ENCODE peak calls at places on chromosome 21, in ten cellular contexts. S, Z, F, P, Y, X, M, Q, D and H are unnamed samples.

GRCh38 chr21:36540700-36541099 is 60.8 kb upstream of the CLDN14 start:
- DNase-seq in S (no peak), Z (no peak), F (no peak), P (no peak), Y (no peak), X (no peak), M (no peak), Q (no peak), D (no peak), H (no peak)

GRCh38 chr21:32795376-32795775 is 23.8 kb upstream of the PAXBP1 start:
- DNase-seq in S (no peak), Z (no peak), F (no peak), P (no peak), Y (no peak), X (no peak), M (no peak), Q (no peak), D (no peak), H (no peak)

GRCh38 chr21:17782051-17782450 is 37.1 kb downstream of the C21orf91 start:
- DNase-seq in S (no peak), Z (no peak), F (no peak), P (no peak), Y (no peak), X (no peak), M (no peak), Q (no peak), D (no peak), H (no peak)

GRCh38 chr21:31900121-31900895 is 27.5 kb downstream of the HUNK start:
- DNase-seq in S (no peak), Z (peak; percentile 75), F (no peak), P (no peak), Y (no peak), X (no peak), M (no peak), Q (no peak), D (peak; percentile 96), H (no peak)

GRCh38 chr21:14114251-14114650 is 96.5 kb downstream of the LIPI start:
- DNase-seq in S (no peak), Z (no peak), F (no peak), P (peak; percentile 43), Y (no peak), X (no peak), M (no peak), Q (no peak), D (peak; percentile 17), H (no peak)

GRCh38 chr21:16789636-16790035 is 723.2 kb upstream of the CXADR start:
- DNase-seq in S (no peak), Z (no peak), F (no peak), P (no peak), Y (no peak), X (no peak), M (no peak), Q (no peak), D (no peak), H (no peak)

GRCh38 chr21:31330144-31330483 is 13.9 kb downstream of the TIAM1 start:
- DNase-seq in S (no peak), Z (no peak), F (no peak), P (no peak), Y (no peak), X (no peak), M (no peak), Q (no peak), D (no peak), H (no peak)

GRCh38 chr21:26806734-26807372 is 38.4 kb downstream of the ADAMTS1 start:
- DNase-seq in S (peak; percentile 68), Z (no peak), F (no peak), P (no peak), Y (no peak), X (peak; percentile 85), M (no peak), Q (no peak), D (no peak), H (no peak)

GRCh38 chr21:33640697-33641338 is 723 bp downstream of the CRYZL1 start:
- DNase-seq in S (peak; percentile 44), Z (peak; percentile 23), F (peak; percentile 40), P (no peak), Y (no peak), X (no peak), M (no peak), Q (no peak), D (peak; percentile 13), H (no peak)

GRCh38 chr21:29224006-29224405 is 74.7 kb upstream of the BACH1 start:
- DNase-seq in S (no peak), Z (no peak), F (no peak), P (no peak), Y (no peak), X (no peak), M (no peak), Q (no peak), D (no peak), H (no peak)

GRCh38 chr21:39728341-39728740 is 16.6 kb upstream of the IGSF5 start:
- DNase-seq in S (no peak), Z (no peak), F (no peak), P (no peak), Y (no peak), X (no peak), M (no peak), Q (no peak), D (no peak), H (no peak)

GRCh38 chr21:26881504-26882228 is 36.5 kb upstream of the ADAMTS1 start:
- DNase-seq in S (peak; percentile 62), Z (no peak), F (peak; percentile 65), P (no peak), Y (no peak), X (peak; percentile 23), M (no peak), Q (no peak), D (no peak), H (peak; percentile 8)

GRCh38 chr21:26366781-26367180 is 196.2 kb upstream of the APP start:
- DNase-seq in S (no peak), Z (no peak), F (no peak), P (no peak), Y (no peak), X (no peak), M (no peak), Q (no peak), D (no peak), H (no peak)

GRCh38 chr21:29473808-29474207 is 175.1 kb downstream of the BACH1 start:
- DNase-seq in S (no peak), Z (no peak), F (no peak), P (no peak), Y (no peak), X (no peak), M (no peak), Q (no peak), D (no peak), H (no peak)

GRCh38 chr21:37467082-37467481 is 100.5 kb downstream of the DYRK1A start:
- DNase-seq in S (no peak), Z (no peak), F (no peak), P (no peak), Y (no peak), X (no peak), M (no peak), Q (no peak), D (no peak), H (no peak)

GRCh38 chr21:42314616-42315295 is 453 bp downstream of the TFF3 start:
- DNase-seq in S (no peak), Z (peak; percentile 59), F (no peak), P (no peak), Y (peak; percentile 24), X (no peak), M (no peak), Q (peak; percentile 15), D (no peak), H (no peak)
- H3K4me3 ChIP-seq in S (no peak overlapping the region), Z (peak overlapping the region; percentile 36), F (no peak overlapping the region), P (no peak overlapping the region), Y (no peak overlapping the region), X (no peak overlapping the region), M (no peak overlapping the region), Q (no peak overlapping the region), D (no peak overlapping the region), H (no peak overlapping the region)

DNA sequence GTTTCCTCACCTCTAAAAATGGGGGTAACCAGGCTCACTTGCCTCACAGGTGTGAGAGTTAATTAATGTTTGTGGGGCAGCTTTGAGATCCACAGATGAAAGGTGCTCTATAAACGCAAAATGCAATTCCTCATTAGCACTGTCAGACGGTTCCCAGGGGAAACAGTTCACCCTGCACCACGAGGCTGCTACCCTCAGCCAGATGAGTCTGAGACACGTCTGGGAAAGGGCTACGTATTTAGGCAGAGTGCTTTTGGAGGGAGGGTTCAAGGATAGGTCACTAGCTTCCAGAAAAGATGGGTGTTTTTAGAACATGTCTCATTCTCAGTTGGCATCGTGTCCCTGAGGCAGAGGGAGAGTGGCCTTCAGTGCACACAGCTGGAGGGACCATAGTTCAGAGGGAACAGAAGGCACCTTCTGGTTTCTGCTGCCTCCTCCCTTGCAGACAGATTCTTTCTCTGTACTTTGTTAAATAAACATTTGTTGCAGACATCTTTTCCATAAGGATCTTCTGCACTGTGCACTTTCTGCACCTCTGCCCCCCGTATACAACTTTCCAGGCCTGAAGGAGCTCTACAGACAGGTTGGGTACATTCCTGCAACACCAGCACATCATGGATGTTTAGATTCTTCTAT is 139.9 kb downstream of the CLIC6 start:
- DNase-seq in S (peak; percentile 94), Z (no peak), F (peak; percentile 84), P (no peak), Y (no peak), X (no peak), M (no peak), Q (no peak), D (no peak), H (peak; percentile 26)
- H3K4me3 ChIP-seq in S (no peak overlapping the region), Z (no peak overlapping the region), F (no peak overlapping the region), P (no peak overlapping the region), Y (no peak overlapping the region), X (no peak overlapping the region), M (no peak overlapping the region), Q (no peak overlapping the region), D (no peak overlapping the region), H (no peak overlapping the region)

DNA sequence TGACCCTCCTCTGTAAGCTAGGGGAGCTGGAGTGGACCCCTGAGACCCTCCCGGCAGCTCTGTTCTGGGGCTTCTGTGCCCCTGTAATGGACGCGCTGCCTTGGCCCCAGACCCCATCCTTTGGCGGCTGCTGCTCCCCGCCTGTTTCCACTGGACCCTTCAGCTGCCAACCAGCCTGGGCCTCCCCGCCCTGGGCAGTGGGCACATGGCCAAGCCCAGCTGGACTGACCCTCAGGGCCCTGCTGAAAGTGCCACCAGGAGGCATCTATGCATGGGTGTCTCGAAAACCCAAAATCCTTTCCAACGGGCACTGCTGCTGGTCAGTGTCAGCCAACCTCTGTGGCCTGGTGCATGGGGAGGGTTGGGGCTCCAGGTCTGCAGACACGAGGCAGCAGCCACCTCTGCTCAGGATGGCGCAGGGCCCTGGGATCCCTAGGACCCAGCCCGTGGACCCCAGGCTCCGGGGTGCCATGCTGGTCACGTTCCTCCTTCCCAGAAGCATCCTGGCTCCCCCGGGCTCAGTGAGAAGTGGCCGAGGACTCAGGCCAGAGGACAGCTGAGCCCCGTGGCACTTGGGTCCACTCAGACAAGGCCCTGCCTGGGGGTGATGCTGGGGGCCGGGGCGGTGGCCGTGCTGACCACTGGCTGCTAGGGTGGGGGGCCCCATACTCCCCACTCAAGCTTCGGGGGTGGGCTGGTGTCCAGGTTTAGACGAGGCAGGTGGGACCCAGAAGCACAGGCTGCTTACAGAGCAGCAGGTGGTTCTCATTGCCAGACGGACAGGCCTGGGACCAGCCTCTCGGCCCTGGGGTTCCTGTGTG is 46.9 kb downstream of the SLX9 start:
- DNase-seq in S (no peak), Z (no peak), F (no peak), P (no peak), Y (no peak), X (no peak), M (peak; percentile 29), Q (no peak), D (no peak), H (no peak)
- H3K4me3 ChIP-seq in S (no peak overlapping the region), Z (no peak overlapping the region), F (no peak overlapping the region), P (no peak overlapping the region), Y (no peak overlapping the region), X (no peak overlapping the region), M (no peak overlapping the region), Q (no peak overlapping the region), D (no peak overlapping the region), H (no peak overlapping the region)

GRCh38 chr21:38660333-38661295 is 145.1 kb upstream of the ETS2 start:
- DNase-seq in S (no peak), Z (peak; percentile 12), F (no peak), P (no peak), Y (peak; percentile 80), X (peak; percentile 19), M (peak; percentile 64), Q (peak; percentile 27), D (no peak), H (no peak)
- H3K4me3 ChIP-seq in S (peak overlapping the region; percentile 31), Z (peak overlapping the region; percentile 74), F (peak overlapping the region; percentile 54), P (peak overlapping the region; percentile 58), Y (peak overlapping the region; percentile 87), X (peak overlapping the region; percentile 36), M (peak overlapping the region; percentile 44), Q (no peak overlapping the region), D (no peak overlapping the region), H (peak overlapping the region; percentile 29)